ENCODE peak calls at places on chromosomes 5 and 9, in five cellular contexts. O, M, W, P and H are unnamed samples.

GRCh38 chr9:94933429-94933828 is 206.9 kb downstream of the AOPEP start:
- DNase-seq in O (no peak), M (peak), W (no peak), P (no peak), H (no peak)

GRCh38 chr9:70601000-70601929 is 186.8 kb upstream of the KLF9 start:
- DNase-seq in O (no peak), M (peak), W (peak), P (no peak), H (no peak)

GRCh38 chr5:50711280-50711679 is 44.8 kb downstream of the PARP8 start:
- DNase-seq in O (peak), M (peak), W (no peak), P (peak), H (no peak)

GRCh38 chr9:120845255-120845654 is 2.5 kb upstream of the PSMD5 start:
- DNase-seq in O (no peak), M (peak), W (no peak), P (no peak), H (no peak)

GRCh38 chr9:14908221-14909206 is 1.7 kb downstream of the FREM1 start:
- DNase-seq in O (no peak), M (no peak), W (peak), P (no peak), H (no peak)

GRCh38 chr9:78001946-78002731 is 29.5 kb downstream of the GNAQ start:
- DNase-seq in O (peak), M (peak), W (peak), P (no peak), H (no peak)

GRCh38 chr5:115428248-115428647 is 116.3 kb downstream of the FEM1C start:
- DNase-seq in O (no peak), M (no peak), W (no peak), P (no peak), H (no peak)

GRCh38 chr5:173973614-173973969 is 15.4 kb upstream of the C5orf47 start:
- DNase-seq in O (no peak), M (no peak), W (no peak), P (no peak), H (no peak)

GRCh38 chr5:168359820-168360460 is 68.5 kb downstream of the WWC1 start:
- DNase-seq in O (no peak), M (no peak), W (no peak), P (no peak), H (no peak)

GRCh38 chr5:29122306-29122705 is 2071.2 kb upstream of the CDH6 start:
- DNase-seq in O (no peak), M (no peak), W (no peak), P (no peak), H (no peak)

GRCh38 chr9:36866840-36867239 is 167.2 kb downstream of the PAX5 start:
- DNase-seq in O (no peak), M (no peak), W (peak), P (no peak), H (no peak)

GRCh38 chr5:95729115-95730010 is 1.8 kb upstream of the RHOBTB3 start:
- DNase-seq in O (no peak), M (no peak), W (no peak), P (no peak), H (no peak)
- TF ChIP-seq POLR2A in O (peak), M (no peak), W (no peak), P (no peak), H (no peak)

GRCh38 chr5:142309747-142310318 is 15.0 kb downstream of the SPRY4 start:
- DNase-seq in O (no peak), M (no peak), W (no peak), P (no peak), H (no peak)
- TF ChIP-seq POLR2A in O (no peak), M (no peak), W (no peak), P (no peak), H (no peak)

GRCh38 chr5:93476211-93476851 is 104.7 kb downstream of the NR2F1-AS1 start:
- DNase-seq in O (no peak), M (peak), W (no peak), P (no peak), H (no peak)
- TF ChIP-seq POLR2A in O (no peak), M (no peak), W (no peak), P (no peak), H (no peak)

GRCh38 chr5:181241393-181241975 is 2.2 kb downstream of the RACK1 start:
- DNase-seq in O (no peak), M (peak), W (peak), P (no peak), H (no peak)
- TF ChIP-seq POLR2A in O (peak), M (no peak), W (peak), P (no peak), H (no peak)